ENCODE peak calls at places on chromosomes 7 and 10, in four cellular contexts. B is NCI-H1092; Q is central memory CD4-positive, alpha-beta T cell; J is IMR-90. R is an unnamed sample.

GRCh38 chr10:80596391-80597257 is 58.9 kb downstream of the SH2D4B start:
- DNase-seq in B (no peak), Q (peak), J (peak), R (peak)

GRCh38 chr10:63210611-63211196 is 77.6 kb downstream of the NRBF2 start:
- DNase-seq in B (no peak), Q (no peak), J (peak), R (no peak)

GRCh38 chr7:70376561-70377031 is 755.3 kb upstream of the GALNT17 start:
- DNase-seq in B (no peak), Q (no peak), J (no peak), R (no peak)

GRCh38 chr10:100614416-100614815 is 78.7 kb downstream of the HIF1AN start:
- DNase-seq in B (no peak), Q (no peak), J (no peak), R (no peak)

GRCh38 chr7:123811056-123811455 is 33.9 kb upstream of the HYAL4 start:
- DNase-seq in B (no peak), Q (no peak), J (no peak), R (no peak)

GRCh38 chr10:72088879-72089585 is 681 bp upstream of the SPOCK2 start:
- DNase-seq in B (peak), Q (peak), J (no peak), R (no peak)

GRCh38 chr10:115409347-115409746 is 316.2 kb downstream of the ATRNL1 start:
- DNase-seq in B (no peak), Q (no peak), J (no peak), R (no peak)

GRCh38 chr7:25206765-25207164 is 21.5 kb downstream of the NPVF start:
- DNase-seq in B (no peak), Q (no peak), J (no peak), R (no peak)

GRCh38 chr10:86336341-86336740 is 30.3 kb downstream of the GRID1 start:
- DNase-seq in B (no peak), Q (no peak), J (no peak), R (no peak)

GRCh38 chr7:148714498-148714897 is 15.8 kb downstream of the CUL1 start:
- DNase-seq in B (no peak), Q (no peak), J (no peak), R (no peak)

R was measured in HCT116.